ENCODE peak calls at places on chromosome 21, in six cellular contexts. One of them, this sample, is unnamed.

GRCh38 chr21:15222711-15223110 is 157.9 kb upstream of the NRIP1 start:
- DNase-seq in HEK293T: no peak
- DNase-seq in H4: no peak
- DNase-seq in EH: peak
- DNase-seq in stimulated activated CD8-positive, alpha-beta memory T cell treated with anti-CD3 and anti-CD28 coated beads, Interleukin-15, amount 100 ng/mL, for 4 hours: no peak
- DNase-seq in NCI-H345: no peak
- DNase-seq in this sample: no peak

GRCh38 chr21:18354947-18355346 is 48.6 kb downstream of the TMPRSS15 start:
- DNase-seq in HEK293T: no peak
- DNase-seq in H4: no peak
- DNase-seq in EH: no peak
- DNase-seq in stimulated activated CD8-positive, alpha-beta memory T cell treated with anti-CD3 and anti-CD28 coated beads, Interleukin-15, amount 100 ng/mL, for 4 hours: no peak
- DNase-seq in NCI-H345: no peak
- DNase-seq in this sample: no peak

GRCh38 chr21:37061926-37062591 is 10.8 kb downstream of the PIGP start:
- DNase-seq in HEK293T: no peak
- DNase-seq in H4: peak
- DNase-seq in EH: no peak
- DNase-seq in stimulated activated CD8-positive, alpha-beta memory T cell treated with anti-CD3 and anti-CD28 coated beads, Interleukin-15, amount 100 ng/mL, for 4 hours: no peak
- DNase-seq in NCI-H345: no peak
- DNase-seq in this sample: no peak

GRCh38 chr21:37915516-37915915 is 741 bp downstream of the KCNJ6 start:
- DNase-seq in HEK293T: no peak
- DNase-seq in H4: no peak
- DNase-seq in EH: no peak
- DNase-seq in stimulated activated CD8-positive, alpha-beta memory T cell treated with anti-CD3 and anti-CD28 coated beads, Interleukin-15, amount 100 ng/mL, for 4 hours: no peak
- DNase-seq in NCI-H345: peak
- DNase-seq in this sample: no peak

GRCh38 chr21:42997053-42997452 is 22.7 kb downstream of the PKNOX1 start:
- DNase-seq in HEK293T: no peak
- DNase-seq in H4: peak
- DNase-seq in EH: peak
- DNase-seq in stimulated activated CD8-positive, alpha-beta memory T cell treated with anti-CD3 and anti-CD28 coated beads, Interleukin-15, amount 100 ng/mL, for 4 hours: no peak
- DNase-seq in NCI-H345: no peak
- DNase-seq in this sample: no peak

GRCh38 chr21:43597052-43597451 is 62.2 kb downstream of the HSF2BP start:
- DNase-seq in HEK293T: no peak
- DNase-seq in H4: peak
- DNase-seq in EH: peak
- DNase-seq in stimulated activated CD8-positive, alpha-beta memory T cell treated with anti-CD3 and anti-CD28 coated beads, Interleukin-15, amount 100 ng/mL, for 4 hours: no peak
- DNase-seq in NCI-H345: no peak
- DNase-seq in this sample: peak

GRCh38 chr21:37742115-37742514 is 174.1 kb downstream of the KCNJ6 start:
- DNase-seq in HEK293T: no peak
- DNase-seq in H4: no peak
- DNase-seq in EH: no peak
- DNase-seq in stimulated activated CD8-positive, alpha-beta memory T cell treated with anti-CD3 and anti-CD28 coated beads, Interleukin-15, amount 100 ng/mL, for 4 hours: no peak
- DNase-seq in NCI-H345: no peak
- DNase-seq in this sample: no peak

GRCh38 chr21:39503138-39503762 is 51.5 kb downstream of the SH3BGR start:
- DNase-seq in HEK293T: no peak
- DNase-seq in H4: no peak
- DNase-seq in EH: no peak
- DNase-seq in stimulated activated CD8-positive, alpha-beta memory T cell treated with anti-CD3 and anti-CD28 coated beads, Interleukin-15, amount 100 ng/mL, for 4 hours: no peak
- DNase-seq in NCI-H345: no peak
- DNase-seq in this sample: no peak

GRCh38 chr21:46517361-46517760 is 58.7 kb downstream of the DIP2A start:
- DNase-seq in HEK293T: no peak
- DNase-seq in H4: no peak
- DNase-seq in EH: peak
- DNase-seq in stimulated activated CD8-positive, alpha-beta memory T cell treated with anti-CD3 and anti-CD28 coated beads, Interleukin-15, amount 100 ng/mL, for 4 hours: no peak
- DNase-seq in NCI-H345: no peak
- DNase-seq in this sample: no peak

GRCh38 chr21:45427331-45428271 is 22.6 kb downstream of the COL18A1 start:
- DNase-seq in HEK293T: no peak
- DNase-seq in H4: peak
- DNase-seq in EH: peak
- DNase-seq in stimulated activated CD8-positive, alpha-beta memory T cell treated with anti-CD3 and anti-CD28 coated beads, Interleukin-15, amount 100 ng/mL, for 4 hours: no peak
- DNase-seq in NCI-H345: no peak
- DNase-seq in this sample: peak

GRCh38 chr21:37337831-37338230 is 28.7 kb upstream of the DYRK1A start:
- DNase-seq in HEK293T: no peak
- DNase-seq in H4: no peak
- DNase-seq in EH: peak
- DNase-seq in stimulated activated CD8-positive, alpha-beta memory T cell treated with anti-CD3 and anti-CD28 coated beads, Interleukin-15, amount 100 ng/mL, for 4 hours: no peak
- DNase-seq in NCI-H345: no peak
- DNase-seq in this sample: no peak

GRCh38 chr21:20997308-20997632 is 939 bp upstream of the NCAM2 start:
- DNase-seq in HEK293T: no peak
- DNase-seq in H4: no peak
- DNase-seq in EH: no peak
- DNase-seq in stimulated activated CD8-positive, alpha-beta memory T cell treated with anti-CD3 and anti-CD28 coated beads, Interleukin-15, amount 100 ng/mL, for 4 hours: no peak
- DNase-seq in NCI-H345: no peak
- DNase-seq in this sample: no peak

GRCh38 chr21:38175321-38175720 is 81.5 kb upstream of the KCNJ15 start:
- DNase-seq in HEK293T: no peak
- DNase-seq in H4: no peak
- DNase-seq in EH: no peak
- DNase-seq in stimulated activated CD8-positive, alpha-beta memory T cell treated with anti-CD3 and anti-CD28 coated beads, Interleukin-15, amount 100 ng/mL, for 4 hours: no peak
- DNase-seq in NCI-H345: no peak
- DNase-seq in this sample: no peak

GRCh38 chr21:33325222-33326067 is 675 bp downstream of the IFNAR1 start:
- DNase-seq in HEK293T: peak
- DNase-seq in H4: peak
- DNase-seq in EH: peak
- DNase-seq in stimulated activated CD8-positive, alpha-beta memory T cell treated with anti-CD3 and anti-CD28 coated beads, Interleukin-15, amount 100 ng/mL, for 4 hours: no peak
- DNase-seq in NCI-H345: peak
- DNase-seq in this sample: peak

GRCh38 chr21:31623664-31624063 is 35.8 kb upstream of the SOD1 start:
- DNase-seq in HEK293T: peak
- DNase-seq in H4: no peak
- DNase-seq in EH: no peak
- DNase-seq in stimulated activated CD8-positive, alpha-beta memory T cell treated with anti-CD3 and anti-CD28 coated beads, Interleukin-15, amount 100 ng/mL, for 4 hours: no peak
- DNase-seq in NCI-H345: no peak
- DNase-seq in this sample: no peak

GRCh38 chr21:21018841-21019240 is 20.6 kb downstream of the NCAM2 start:
- DNase-seq in HEK293T: no peak
- DNase-seq in H4: peak
- DNase-seq in EH: no peak
- DNase-seq in stimulated activated CD8-positive, alpha-beta memory T cell treated with anti-CD3 and anti-CD28 coated beads, Interleukin-15, amount 100 ng/mL, for 4 hours: no peak
- DNase-seq in NCI-H345: no peak
- DNase-seq in this sample: no peak

GRCh38 chr21:25881524-25882376 is 147.0 kb downstream of the GABPA start:
- DNase-seq in HEK293T: peak
- DNase-seq in H4: peak
- DNase-seq in EH: peak
- DNase-seq in stimulated activated CD8-positive, alpha-beta memory T cell treated with anti-CD3 and anti-CD28 coated beads, Interleukin-15, amount 100 ng/mL, for 4 hours: peak
- DNase-seq in NCI-H345: peak
- DNase-seq in this sample: peak

GRCh38 chr21:45643021-45643980 is at the start of gene PCBP3:
- DNase-seq in HEK293T: peak
- DNase-seq in H4: peak
- DNase-seq in EH: peak
- DNase-seq in stimulated activated CD8-positive, alpha-beta memory T cell treated with anti-CD3 and anti-CD28 coated beads, Interleukin-15, amount 100 ng/mL, for 4 hours: peak
- DNase-seq in NCI-H345: peak
- DNase-seq in this sample: peak

GRCh38 chr21:29725025-29725736 is 214.6 kb downstream of the GRIK1 start:
- DNase-seq in HEK293T: no peak
- DNase-seq in H4: no peak
- DNase-seq in EH: no peak
- DNase-seq in stimulated activated CD8-positive, alpha-beta memory T cell treated with anti-CD3 and anti-CD28 coated beads, Interleukin-15, amount 100 ng/mL, for 4 hours: no peak
- DNase-seq in NCI-H345: no peak
- DNase-seq in this sample: no peak

GRCh38 chr21:17444828-17445227 is 68.0 kb upstream of the CXADR start:
- DNase-seq in HEK293T: no peak
- DNase-seq in H4: no peak
- DNase-seq in EH: no peak
- DNase-seq in stimulated activated CD8-positive, alpha-beta memory T cell treated with anti-CD3 and anti-CD28 coated beads, Interleukin-15, amount 100 ng/mL, for 4 hours: no peak
- DNase-seq in NCI-H345: no peak
- DNase-seq in this sample: no peak

GRCh38 chr21:33412832-33413519 is 9.8 kb downstream of the IFNGR2 start:
- DNase-seq in HEK293T: no peak
- DNase-seq in H4: no peak
- DNase-seq in EH: no peak
- DNase-seq in stimulated activated CD8-positive, alpha-beta memory T cell treated with anti-CD3 and anti-CD28 coated beads, Interleukin-15, amount 100 ng/mL, for 4 hours: no peak
- DNase-seq in NCI-H345: no peak
- DNase-seq in this sample: no peak

GRCh38 chr21:18493420-18493819 is 89.8 kb upstream of the TMPRSS15 start:
- DNase-seq in HEK293T: no peak
- DNase-seq in H4: peak
- DNase-seq in EH: no peak
- DNase-seq in stimulated activated CD8-positive, alpha-beta memory T cell treated with anti-CD3 and anti-CD28 coated beads, Interleukin-15, amount 100 ng/mL, for 4 hours: no peak
- DNase-seq in NCI-H345: no peak
- DNase-seq in this sample: peak

GRCh38 chr21:45935628-45936027 is 45.9 kb upstream of the COL6A1 start:
- DNase-seq in HEK293T: no peak
- DNase-seq in H4: no peak
- DNase-seq in EH: no peak
- DNase-seq in stimulated activated CD8-positive, alpha-beta memory T cell treated with anti-CD3 and anti-CD28 coated beads, Interleukin-15, amount 100 ng/mL, for 4 hours: no peak
- DNase-seq in NCI-H345: peak
- DNase-seq in this sample: no peak

GRCh38 chr21:41933259-41934079 is 20.3 kb downstream of the C2CD2 start:
- DNase-seq in HEK293T: no peak
- DNase-seq in H4: no peak
- DNase-seq in EH: peak
- DNase-seq in stimulated activated CD8-positive, alpha-beta memory T cell treated with anti-CD3 and anti-CD28 coated beads, Interleukin-15, amount 100 ng/mL, for 4 hours: no peak
- DNase-seq in NCI-H345: no peak
- DNase-seq in this sample: no peak

GRCh38 chr21:28635541-28635940 is 357.1 kb downstream of the LTN1 start:
- DNase-seq in HEK293T: no peak
- DNase-seq in H4: no peak
- DNase-seq in EH: no peak
- DNase-seq in stimulated activated CD8-positive, alpha-beta memory T cell treated with anti-CD3 and anti-CD28 coated beads, Interleukin-15, amount 100 ng/mL, for 4 hours: no peak
- DNase-seq in NCI-H345: no peak
- DNase-seq in this sample: no peak

GRCh38 chr21:33254766-33255165 is 11.4 kb upstream of the IL10RB start:
- DNase-seq in HEK293T: no peak
- DNase-seq in H4: no peak
- DNase-seq in EH: no peak
- DNase-seq in stimulated activated CD8-positive, alpha-beta memory T cell treated with anti-CD3 and anti-CD28 coated beads, Interleukin-15, amount 100 ng/mL, for 4 hours: no peak
- DNase-seq in NCI-H345: no peak
- DNase-seq in this sample: no peak

GRCh38 chr21:29715089-29715488 is 224.7 kb downstream of the GRIK1 start:
- DNase-seq in HEK293T: no peak
- DNase-seq in H4: no peak
- DNase-seq in EH: no peak
- DNase-seq in stimulated activated CD8-positive, alpha-beta memory T cell treated with anti-CD3 and anti-CD28 coated beads, Interleukin-15, amount 100 ng/mL, for 4 hours: no peak
- DNase-seq in NCI-H345: no peak
- DNase-seq in this sample: no peak

GRCh38 chr21:44952116-44952928 is 12.5 kb downstream of the SLX9 start:
- DNase-seq in HEK293T: no peak
- DNase-seq in H4: no peak
- DNase-seq in EH: no peak
- DNase-seq in stimulated activated CD8-positive, alpha-beta memory T cell treated with anti-CD3 and anti-CD28 coated beads, Interleukin-15, amount 100 ng/mL, for 4 hours: no peak
- DNase-seq in NCI-H345: no peak
- DNase-seq in this sample: no peak

GRCh38 chr21:32096411-32096810 is 182.4 kb downstream of the MIS18A start:
- DNase-seq in HEK293T: peak
- DNase-seq in H4: no peak
- DNase-seq in EH: peak
- DNase-seq in stimulated activated CD8-positive, alpha-beta memory T cell treated with anti-CD3 and anti-CD28 coated beads, Interleukin-15, amount 100 ng/mL, for 4 hours: no peak
- DNase-seq in NCI-H345: peak
- DNase-seq in this sample: no peak